ENCODE peak calls at places on chromosomes 3 and 15, in ten cellular contexts. K, L, X, I, H, V, S, J, C and T are unnamed samples. For H3K27me3, the result is how much of the 10 kb centered on the place peaks cover.

GRCh38 chr3:124592658-124593441 is 137.4 kb upstream of the UMPS start:
- DNase-seq in L (no peak), X (peak), V (no peak), S (peak), H (no peak), I (no peak), K (no peak), J (no peak), C (no peak), T (no peak)

GRCh38 chr3:139292933-139293664 is 50.7 kb upstream of the MRPS22 start:
- DNase-seq in I (no peak), L (no peak), V (no peak), X (no peak), S (no peak), K (no peak), C (no peak), J (no peak), H (no peak), T (no peak)

GRCh38 chr15:65576669-65577068 is 34.3 kb downstream of the INTS14 start:
- DNase-seq in S (no peak), I (no peak), H (no peak), J (no peak), V (no peak), L (no peak), K (no peak), C (no peak), X (no peak), T (peak)

GRCh38 chr15:72690938-72691337 is 4.9 kb downstream of the BBS4 start:
- DNase-seq in K (no peak), C (no peak), I (no peak), J (no peak), V (no peak), S (no peak), X (no peak), L (no peak), H (no peak), T (no peak)

GRCh38 chr3:102745881-102746280 is 311.1 kb downstream of the ZPLD1 start:
- DNase-seq in C (no peak), X (no peak), V (no peak), S (no peak), J (no peak), I (no peak), H (no peak), K (no peak), L (no peak), T (no peak)

GRCh38 chr3:161893972-161894371 is 397.4 kb downstream of the OTOL1 start:
- DNase-seq in K (no peak), C (no peak), X (no peak), L (no peak), I (no peak), J (no peak), S (no peak), H (no peak), V (no peak), T (no peak)

GRCh38 chr3:21645121-21645897 is 105.7 kb downstream of the ZNF385D start:
- DNase-seq in J (no peak), L (no peak), S (no peak), X (no peak), I (no peak), K (no peak), V (no peak), C (peak), H (peak), T (no peak)

GRCh38 chr3:142886938-142887337 is 1.9 kb downstream of the PCOLCE2 start:
- DNase-seq in H (no peak), J (no peak), C (no peak), V (no peak), S (no peak), K (no peak), X (no peak), I (no peak), L (no peak), T (no peak)

GRCh38 chr3:166696104-166696503 is 684.0 kb downstream of the ZBBX start:
- DNase-seq in J (no peak), I (no peak), X (no peak), K (no peak), V (no peak), H (no peak), L (no peak), S (no peak), C (no peak), T (no peak)

GRCh38 chr3:14810795-14811661 is 7.7 kb upstream of the FGD5 start:
- DNase-seq in J (peak), H (no peak), X (no peak), V (no peak), S (no peak), I (no peak), C (peak), L (no peak), K (no peak), T (no peak)

GRCh38 chr3:111246967-111247760 is 175.5 kb downstream of the NECTIN3 start:
- DNase-seq in H (no peak), K (no peak), J (no peak), I (no peak), L (no peak), X (no peak), S (peak), C (no peak), V (no peak), T (peak)

GRCh38 chr3:98784666-98785600 is 21.8 kb downstream of the ST3GAL6 start:
- DNase-seq in I (no peak), H (no peak), L (no peak), X (no peak), C (no peak), K (no peak), S (no peak), J (no peak), V (no peak), T (peak)

GRCh38 chr3:150738688-150739087 is 24.3 kb downstream of the SIAH2 start:
- DNase-seq in L (no peak), H (no peak), I (no peak), V (no peak), J (no peak), S (no peak), X (no peak), C (no peak), K (no peak), T (no peak)

GRCh38 chr3:97009427-97010019 is 195.1 kb downstream of the EPHA6 start:
- DNase-seq in V (no peak), I (peak), X (no peak), H (no peak), C (no peak), S (no peak), J (no peak), K (no peak), L (no peak), T (no peak)

GRCh38 chr3:9770276-9770812 is 597 bp upstream of the CAMK1 start:
- DNase-seq in L (peak), K (peak), S (no peak), C (peak), V (no peak), I (no peak), H (peak), J (no peak), X (peak), T (no peak)

GRCh38 chr3:126522363-126522788 is 1.6 kb upstream of the CHST13 start:
- DNase-seq in S (peak), V (peak), C (peak), H (peak), X (peak), J (peak), L (no peak), I (peak), K (peak), T (no peak)

GRCh38 chr3:37907906-37908305 is 46.2 kb downstream of the CTDSPL start:
- DNase-seq in H (no peak), S (no peak), V (no peak), L (no peak), C (no peak), K (no peak), X (no peak), J (no peak), I (no peak), T (no peak)

GRCh38 chr3:61679103-61679502 is 117.7 kb downstream of the PTPRG start:
- DNase-seq in V (no peak), H (no peak), I (no peak), J (no peak), X (no peak), S (no peak), L (no peak), C (no peak), K (no peak), T (no peak)

GRCh38 chr3:69255928-69256327 is 130.0 kb downstream of the FRMD4B start:
- DNase-seq in K (no peak), H (no peak), X (no peak), J (no peak), S (no peak), I (no peak), C (no peak), L (no peak), V (no peak), T (no peak)

GRCh38 chr3:78529601-78530000 is 1238.2 kb downstream of the ROBO1 start:
- DNase-seq in J (no peak), L (no peak), S (no peak), X (no peak), H (no peak), I (no peak), K (no peak), C (no peak), V (no peak), T (no peak)

GRCh38 chr15:78502641-78503040 is 4.7 kb upstream of the HYKK start:
- DNase-seq in V (no peak), C (no peak), J (no peak), I (no peak), H (no peak), S (no peak), K (no peak), X (no peak), L (no peak), T (no peak)

GRCh38 chr3:20185364-20185732 is 658 bp downstream of the SGO1 start:
- DNase-seq in C (no peak), K (no peak), V (peak), H (no peak), X (peak), S (peak), J (no peak), I (no peak), L (no peak), T (no peak)

GRCh38 chr3:114103181-114103580 is 46.6 kb downstream of the QTRT2 start:
- DNase-seq in V (no peak), X (no peak), I (no peak), L (no peak), C (no peak), J (no peak), K (no peak), H (no peak), S (no peak), T (no peak)

GRCh38 chr3:73270839-73271483 is 209.5 kb downstream of the EBLN2 start:
- DNase-seq in J (no peak), X (peak), I (no peak), L (no peak), H (no peak), K (no peak), V (no peak), S (no peak), C (no peak), T (no peak)

GRCh38 chr3:53616971-53617892 is 122.8 kb downstream of the CACNA1D start:
- DNase-seq in L (no peak), V (no peak), C (no peak), H (no peak), J (no peak), I (no peak), X (no peak), S (no peak), K (no peak), T (no peak)

GRCh38 chr3:51933471-51934138 is 8.1 kb downstream of the RRP9 start:
- DNase-seq in I (no peak), V (no peak), S (no peak), C (peak), H (no peak), X (no peak), J (peak), L (peak), K (no peak), T (no peak)

GRCh38 chr3:85783331-85783730 is 824.5 kb downstream of the CADM2 start:
- DNase-seq in C (no peak), S (no peak), V (no peak), H (no peak), K (no peak), L (no peak), J (no peak), I (no peak), X (no peak), T (no peak)

GRCh38 chr15:70794596-70795310 is 31.4 kb upstream of the UACA start:
- DNase-seq in X (no peak), C (no peak), J (no peak), L (no peak), H (no peak), I (no peak), S (peak), K (no peak), V (no peak), T (no peak)
- H3K4me3 ChIP-seq in X (no peak), C (no peak), J (no peak), L (no peak), H (no peak), I (no peak), S (no peak), K (peak), V (no peak), T (no peak)

DNA sequence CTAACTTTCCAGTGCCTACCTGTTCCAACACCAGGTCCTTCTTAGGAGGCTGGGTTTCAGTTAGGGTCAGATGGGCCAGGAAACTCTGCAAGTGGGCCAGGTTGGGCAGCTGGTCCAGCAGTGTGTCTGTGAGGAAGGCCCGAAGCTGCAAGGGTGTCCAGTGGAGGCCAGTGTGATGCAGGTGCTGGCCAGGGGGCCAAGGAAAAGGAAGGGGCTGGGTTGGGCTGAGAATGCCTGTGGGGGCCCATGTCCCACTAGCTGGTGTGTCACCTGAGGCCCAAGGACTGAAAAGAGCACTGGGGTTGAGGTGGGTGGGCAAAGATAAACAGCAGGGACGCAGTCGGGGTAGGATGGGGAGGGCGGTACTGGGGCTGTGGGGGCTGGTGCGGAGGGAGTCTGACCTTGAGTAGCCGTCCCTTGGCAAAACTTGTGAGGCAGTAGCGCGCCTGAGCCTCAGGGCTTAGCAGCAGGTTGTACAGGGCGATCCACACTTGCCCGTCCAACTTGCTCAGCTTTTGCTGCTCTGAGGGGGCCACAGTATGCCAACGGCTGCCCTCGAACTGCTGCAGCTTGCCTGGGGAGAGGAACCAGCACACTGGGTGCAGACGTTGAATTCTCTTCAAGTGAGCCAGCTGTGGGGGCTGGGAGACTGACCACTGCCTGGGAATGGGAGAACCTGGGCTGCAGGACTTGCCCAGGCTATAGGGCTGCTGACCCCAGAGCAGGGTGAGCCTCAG is 1.5 kb upstream of the RASSF1 start:
- DNase-seq in C (peak), I (no peak), J (peak), H (no peak), L (no peak), S (no peak), K (no peak), V (no peak), X (peak), T (no peak)
- H3K27me3 ChIP-seq in C (under half), I (half or more), J (under half), H (under half), L (under half), S (under half), K (under half), V (under half), X (under half), T (under half)

GRCh38 chr3:12798559-12799179 is 2.2 kb downstream of the CAND2 start:
- DNase-seq in S (no peak), V (no peak), J (peak), L (no peak), X (no peak), I (no peak), H (peak), K (no peak), C (peak), T (no peak)
- H3K4me3 ChIP-seq in S (no peak), V (no peak), J (no peak), L (no peak), X (no peak), I (peak), H (peak), K (no peak), C (peak), T (no peak)

GRCh38 chr3:186366206-186366605 is 4.2 kb upstream of the DGKG start:
- DNase-seq in J (no peak), S (no peak), L (no peak), X (no peak), H (peak), V (no peak), C (no peak), K (no peak), I (no peak), T (no peak)
- H3K27me3 ChIP-seq in J (under half), S (half or more), L (half or more), X (under half), H (under half), V (under half), C (under half), K (half or more), I (half or more), T (under half)

DNA sequence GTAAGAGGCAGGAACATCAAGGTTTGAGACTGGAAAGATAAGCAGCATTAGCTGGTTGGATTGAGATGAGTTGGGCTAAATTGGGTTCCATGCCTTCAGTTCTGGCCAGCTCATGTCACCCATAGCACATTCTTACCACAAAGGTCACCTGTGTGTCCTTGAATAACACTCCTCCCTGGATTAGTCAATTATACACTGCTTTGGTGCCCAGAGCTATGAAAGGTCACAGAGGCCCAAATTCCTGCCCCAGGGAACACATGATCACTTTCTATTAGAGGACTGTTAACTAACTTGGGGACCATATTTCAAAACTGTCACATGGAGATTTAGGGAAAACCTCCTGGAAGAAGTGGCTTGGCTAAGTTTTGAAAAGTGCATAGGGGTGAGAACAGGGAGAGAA is 40.1 kb upstream of the XCR1 start:
- DNase-seq in C (no peak), S (no peak), J (no peak), K (no peak), H (no peak), L (no peak), V (no peak), X (no peak), I (no peak), T (no peak)
- H3K4me3 ChIP-seq in C (no peak), S (no peak), J (no peak), K (no peak), H (no peak), L (no peak), V (no peak), X (no peak), I (no peak), T (no peak)

GRCh38 chr15:96365781-96366525 is 35.5 kb downstream of the NR2F2 start:
- DNase-seq in X (no peak), V (no peak), L (no peak), H (no peak), K (no peak), I (no peak), S (no peak), J (no peak), C (no peak), T (no peak)
- H3K27me3 ChIP-seq in X (half or more), V (under half), L (half or more), H (half or more), K (half or more), I (half or more), S (under half), J (under half), C (under half), T (under half)